ENCODE peak calls at places on chromosomes 1 and 21, in four cellular contexts. One of them, this sample, is unnamed.

GRCh38 chr1:197984273-197984672 is 67.1 kb downstream of the LHX9 start:
- DNase-seq in A549: no peak
- DNase-seq in GM12878: no peak
- DNase-seq in K562: no peak
- DNase-seq in this sample: no peak

GRCh38 chr1:55650449-55650848 is 435.3 kb upstream of the USP24 start:
- DNase-seq in A549: no peak
- DNase-seq in K562: no peak
- DNase-seq in GM12878: no peak
- DNase-seq in this sample: no peak

GRCh38 chr1:25573961-25574360 is 30.6 kb downstream of the LDLRAP1 start:
- DNase-seq in GM12878: no peak
- DNase-seq in K562: no peak
- DNase-seq in A549: no peak
- DNase-seq in this sample: no peak

GRCh38 chr1:20896824-20897223 is 109.7 kb upstream of the HP1BP3 start:
- DNase-seq in GM12878: no peak
- DNase-seq in K562: no peak
- DNase-seq in A549: peak; percentile 93
- DNase-seq in this sample: peak; percentile 92

GRCh38 chr1:60575326-60575874 is 501.8 kb upstream of the C1orf87 start:
- DNase-seq in GM12878: no peak
- DNase-seq in A549: no peak
- DNase-seq in K562: no peak
- DNase-seq in this sample: no peak

GRCh38 chr1:84959294-84959693 is 37.6 kb downstream of the MCOLN2 start:
- DNase-seq in K562: no peak
- DNase-seq in GM12878: peak; percentile 68
- DNase-seq in A549: no peak
- DNase-seq in this sample: no peak

GRCh38 chr1:113255038-113255727 is 135.1 kb upstream of the MAGI3 start:
- DNase-seq in A549: no peak
- DNase-seq in K562: no peak
- DNase-seq in GM12878: no peak
- DNase-seq in this sample: peak; percentile 20

GRCh38 chr1:8118031-8118451 is 91.9 kb upstream of the ERRFI1 start:
- DNase-seq in A549: peak; percentile 59
- DNase-seq in K562: no peak
- DNase-seq in GM12878: no peak
- DNase-seq in this sample: no peak

GRCh38 chr1:7679873-7680790 is 91.0 kb upstream of the VAMP3 start:
- DNase-seq in GM12878: no peak
- DNase-seq in A549: peak; percentile 21
- DNase-seq in K562: peak; percentile 75
- DNase-seq in this sample: no peak

GRCh38 chr1:200668514-200669313 is 993 bp downstream of the DDX59 start:
- DNase-seq in GM12878: no peak
- DNase-seq in A549: no peak
- DNase-seq in K562: no peak
- DNase-seq in this sample: no peak

GRCh38 chr21:21397464-21397863 is 399.3 kb downstream of the NCAM2 start:
- DNase-seq in K562: no peak
- DNase-seq in GM12878: no peak
- DNase-seq in A549: no peak
- DNase-seq in this sample: no peak

GRCh38 chr1:157173900-157174410 is 35.8 kb upstream of the ETV3 start:
- DNase-seq in K562: no peak
- DNase-seq in A549: no peak
- DNase-seq in GM12878: no peak
- DNase-seq in this sample: no peak

GRCh38 chr1:27869719-27870085 is 2.6 kb upstream of the THEMIS2 start:
- DNase-seq in GM12878: no peak
- DNase-seq in A549: no peak
- DNase-seq in K562: no peak
- DNase-seq in this sample: no peak

GRCh38 chr1:155198547-155198906 is 9.2 kb downstream of the THBS3 start:
- DNase-seq in K562: no peak
- DNase-seq in A549: no peak
- DNase-seq in GM12878: no peak
- DNase-seq in this sample: no peak

GRCh38 chr1:178577882-178578281 is 65.0 kb downstream of the TEX35 start:
- DNase-seq in A549: no peak
- DNase-seq in K562: no peak
- DNase-seq in GM12878: no peak
- DNase-seq in this sample: no peak

GRCh38 chr1:178573330-178573729 is 60.4 kb downstream of the TEX35 start:
- DNase-seq in A549: no peak
- DNase-seq in K562: no peak
- DNase-seq in GM12878: peak; percentile 23
- DNase-seq in this sample: no peak

GRCh38 chr1:178576841-178577240 is 63.9 kb downstream of the TEX35 start:
- DNase-seq in GM12878: no peak
- DNase-seq in K562: no peak
- DNase-seq in A549: no peak
- DNase-seq in this sample: no peak

GRCh38 chr1:178574345-178574744 is 61.4 kb downstream of the TEX35 start:
- DNase-seq in A549: no peak
- DNase-seq in K562: no peak
- DNase-seq in GM12878: no peak
- DNase-seq in this sample: no peak

GRCh38 chr1:178575611-178576331 is 62.9 kb downstream of the TEX35 start:
- DNase-seq in GM12878: peak; percentile 19
- DNase-seq in K562: no peak
- DNase-seq in A549: no peak
- DNase-seq in this sample: no peak
- TF ChIP-seq ESRRA in GM12878: no peak
- TF ChIP-seq ESRRA in K562: no peak
- TF ChIP-seq ESRRA in A549: no peak
- TF ChIP-seq ESRRA in this sample: no peak

GRCh38 chr1:22234631-22235030 is 91.7 kb upstream of the WNT4 start:
- DNase-seq in K562: no peak
- DNase-seq in GM12878: no peak
- DNase-seq in A549: no peak
- DNase-seq in this sample: no peak
- H3K4me2 ChIP-seq in K562: no peak overlapping the region
- H3K4me2 ChIP-seq in GM12878: no peak overlapping the region
- H3K4me2 ChIP-seq in A549: no peak overlapping the region
- H3K4me2 ChIP-seq in this sample: no peak overlapping the region

GRCh38 chr1:30588311-30589073 is 134.9 kb downstream of the MATN1 start:
- DNase-seq in K562: no peak
- DNase-seq in GM12878: no peak
- DNase-seq in A549: no peak
- DNase-seq in this sample: no peak
- TF ChIP-seq CHD2 in K562: no peak
- TF ChIP-seq CHD2 in GM12878: no peak
- TF ChIP-seq CHD2 in A549: no peak
- TF ChIP-seq CHD2 in this sample: no peak

GRCh38 chr21:31786164-31786920 is 54.4 kb upstream of the SCAF4 start:
- DNase-seq in GM12878: no peak
- DNase-seq in K562: no peak
- DNase-seq in A549: no peak
- DNase-seq in this sample: no peak

GRCh38 chr21:31781737-31782136 is 49.8 kb upstream of the SCAF4 start:
- DNase-seq in GM12878: no peak
- DNase-seq in K562: no peak
- DNase-seq in A549: peak; percentile 4
- DNase-seq in this sample: no peak

GRCh38 chr21:31777857-31778256 is 45.9 kb upstream of the SCAF4 start:
- DNase-seq in K562: no peak
- DNase-seq in GM12878: no peak
- DNase-seq in A549: no peak
- DNase-seq in this sample: no peak

DNA sequence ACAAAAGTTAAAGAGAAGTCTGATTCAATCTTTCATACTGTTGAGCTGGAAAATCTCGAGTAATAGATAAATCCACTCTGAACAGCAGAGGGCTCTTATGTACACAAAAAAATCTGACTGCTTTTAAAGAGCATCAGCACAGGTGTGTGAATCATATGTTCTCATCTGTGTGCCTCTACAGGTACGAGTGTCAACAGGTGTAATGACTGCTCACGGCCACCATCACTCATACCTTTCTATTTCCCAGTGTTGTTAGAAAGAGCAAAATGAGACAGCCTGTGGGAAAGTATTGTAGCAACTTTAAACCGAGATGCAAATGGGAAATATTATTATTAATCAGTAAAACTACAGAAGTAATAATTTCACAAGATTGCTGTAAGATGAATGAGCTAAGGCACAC is 49.0 kb upstream of the SCAF4 start:
- DNase-seq in GM12878: no peak
- DNase-seq in A549: peak; percentile 10
- DNase-seq in K562: no peak
- DNase-seq in this sample: peak; percentile 20
- TF ChIP-seq ESRRA in GM12878: no peak
- TF ChIP-seq ESRRA in A549: no peak
- TF ChIP-seq ESRRA in K562: no peak
- TF ChIP-seq ESRRA in this sample: no peak

GRCh38 chr1:170698301-170698700 is 34.4 kb downstream of the PRRX1 start:
- DNase-seq in A549: no peak
- DNase-seq in K562: no peak
- DNase-seq in GM12878: no peak
- DNase-seq in this sample: no peak

GRCh38 chr1:170700842-170701305 is 36.9 kb downstream of the PRRX1 start:
- DNase-seq in A549: no peak
- DNase-seq in K562: no peak
- DNase-seq in GM12878: no peak
- DNase-seq in this sample: no peak

GRCh38 chr1:170698711-170699275 is 34.9 kb downstream of the PRRX1 start:
- DNase-seq in GM12878: no peak
- DNase-seq in A549: no peak
- DNase-seq in K562: no peak
- DNase-seq in this sample: no peak

GRCh38 chr1:170701962-170702361 is 38.0 kb downstream of the PRRX1 start:
- DNase-seq in A549: no peak
- DNase-seq in GM12878: no peak
- DNase-seq in K562: no peak
- DNase-seq in this sample: no peak

GRCh38 chr1:170699696-170700095 is 35.8 kb downstream of the PRRX1 start:
- DNase-seq in A549: no peak
- DNase-seq in K562: no peak
- DNase-seq in GM12878: no peak
- DNase-seq in this sample: no peak
- H3K4me2 ChIP-seq in A549: no peak overlapping the region
- H3K4me2 ChIP-seq in K562: no peak overlapping the region
- H3K4me2 ChIP-seq in GM12878: no peak overlapping the region
- H3K4me2 ChIP-seq in this sample: no peak overlapping the region

GRCh38 chr21:44299458-44300261 is at the start of gene PFKL:
- DNase-seq in K562: peak; percentile 92
- DNase-seq in A549: peak; percentile 44
- DNase-seq in GM12878: peak; percentile 59
- DNase-seq in this sample: peak; percentile 24
- TF ChIP-seq CHD2 in K562: no peak
- TF ChIP-seq CHD2 in A549: no peak
- TF ChIP-seq CHD2 in GM12878: peak; percentile 83
- TF ChIP-seq CHD2 in this sample: no peak

GRCh38 chr21:35223480-35224156 is 174.5 kb upstream of the RUNX1 start:
- DNase-seq in GM12878: no peak
- DNase-seq in K562: no peak
- DNase-seq in A549: no peak
- DNase-seq in this sample: no peak
- TF ChIP-seq ESRRA in GM12878: no peak
- TF ChIP-seq ESRRA in K562: no peak
- TF ChIP-seq ESRRA in A549: no peak
- TF ChIP-seq ESRRA in this sample: no peak

GRCh38 chr1:24540906-24541710 is 14.8 kb upstream of the NCMAP start:
- DNase-seq in GM12878: no peak
- DNase-seq in K562: no peak
- DNase-seq in A549: peak; percentile 83
- DNase-seq in this sample: peak; percentile 91
- H3K4me2 ChIP-seq in GM12878: no peak overlapping the region
- H3K4me2 ChIP-seq in K562: no peak overlapping the region
- H3K4me2 ChIP-seq in A549: peak overlapping the region; percentile 88
- H3K4me2 ChIP-seq in this sample: peak overlapping the region; percentile 74

GRCh38 chr1:35454175-35454574 is 103.0 kb downstream of the KIAA0319L start:
- DNase-seq in A549: no peak
- DNase-seq in K562: no peak
- DNase-seq in GM12878: no peak
- DNase-seq in this sample: no peak

GRCh38 chr1:35449334-35450008 is 107.7 kb downstream of the KIAA0319L start:
- DNase-seq in GM12878: no peak
- DNase-seq in A549: no peak
- DNase-seq in K562: no peak
- DNase-seq in this sample: no peak

GRCh38 chr1:35451125-35451528 is 106.1 kb downstream of the KIAA0319L start:
- DNase-seq in GM12878: no peak
- DNase-seq in K562: peak; percentile 76
- DNase-seq in A549: peak; percentile 61
- DNase-seq in this sample: peak; percentile 55

GRCh38 chr1:35454616-35455015 is 102.6 kb downstream of the KIAA0319L start:
- DNase-seq in K562: no peak
- DNase-seq in A549: no peak
- DNase-seq in GM12878: no peak
- DNase-seq in this sample: peak; percentile 23

GRCh38 chr1:35452086-35452485 is 105.1 kb downstream of the KIAA0319L start:
- DNase-seq in K562: no peak
- DNase-seq in GM12878: no peak
- DNase-seq in A549: no peak
- DNase-seq in this sample: no peak
- TF ChIP-seq CHD2 in K562: no peak
- TF ChIP-seq CHD2 in GM12878: no peak
- TF ChIP-seq CHD2 in A549: no peak
- TF ChIP-seq CHD2 in this sample: no peak

GRCh38 chr1:41613646-41614592 is 129.4 kb upstream of the EDN2 start:
- DNase-seq in K562: no peak
- DNase-seq in A549: no peak
- DNase-seq in GM12878: no peak
- DNase-seq in this sample: no peak

GRCh38 chr1:41612953-41613352 is 128.5 kb upstream of the EDN2 start:
- DNase-seq in K562: no peak
- DNase-seq in GM12878: no peak
- DNase-seq in A549: no peak
- DNase-seq in this sample: no peak

GRCh38 chr1:41611068-41611931 is 126.8 kb upstream of the EDN2 start:
- DNase-seq in K562: no peak
- DNase-seq in A549: no peak
- DNase-seq in GM12878: no peak
- DNase-seq in this sample: no peak

GRCh38 chr1:41610361-41610760 is 125.9 kb upstream of the EDN2 start:
- DNase-seq in GM12878: no peak
- DNase-seq in A549: no peak
- DNase-seq in K562: no peak
- DNase-seq in this sample: no peak

GRCh38 chr1:41611932-41612450 is 127.5 kb upstream of the EDN2 start:
- DNase-seq in A549: no peak
- DNase-seq in GM12878: no peak
- DNase-seq in K562: no peak
- DNase-seq in this sample: no peak
- TF ChIP-seq ESRRA in A549: no peak
- TF ChIP-seq ESRRA in GM12878: no peak
- TF ChIP-seq ESRRA in K562: no peak
- TF ChIP-seq ESRRA in this sample: no peak

This sample was measured in HepG2.